ENCODE peak calls at places on chromosomes 16 and 17, in ten cellular contexts. W is IMR-90; N is lung; M is breast epithelium; K is left ventricle myocardium inferior; Z is CD8-positive, alpha-beta T cell; A is spleen; O is adrenal gland; U is sigmoid colon; T is cardiac muscle cell. E is an unnamed sample. For H3K27me3, the result is how much of the 10 kb centered on the place peaks cover.

GRCh38 chr17:67107811-67108210 is 63.5 kb downstream of the CACNG1 start:
- DNase-seq in W (no peak), N (no peak), M (no peak), K (no peak), Z (no peak), A (no peak), O (no peak), U (no peak), T (no peak), E (no peak)

GRCh38 chr16:1308036-1308976 is 1.1 kb upstream of the UBE2I start:
- DNase-seq in W (peak), N (no peak), M (no peak), K (no peak), Z (no peak), A (no peak), O (no peak), U (no peak), T (no peak), E (no peak)

GRCh38 chr17:18933102-18934058 is 18.6 kb upstream of the SLC5A10 start:
- DNase-seq in W (no peak), N (no peak), M (no peak), K (no peak), Z (no peak), A (no peak), O (no peak), U (no peak), T (no peak), E (no peak)

GRCh38 chr16:47492428-47493357 is 31.6 kb downstream of the PHKB start:
- DNase-seq in W (peak), N (peak), M (no peak), K (peak), Z (no peak), A (peak), O (peak), U (peak), T (peak), E (no peak)

GRCh38 chr17:41329279-41329925 is 13.9 kb upstream of the KRTAP17-1 start:
- DNase-seq in W (peak), N (peak), M (no peak), K (no peak), Z (no peak), A (no peak), O (peak), U (no peak), T (peak), E (no peak)

GRCh38 chr16:57946181-57946801 is 24.6 kb downstream of the CNGB1 start:
- DNase-seq in W (no peak), N (no peak), M (no peak), K (no peak), Z (no peak), A (no peak), O (no peak), U (no peak), T (no peak), E (no peak)

GRCh38 chr16:22300427-22301071 is 3.3 kb downstream of the POLR3E start:
- DNase-seq in W (peak), N (peak), M (no peak), K (peak), Z (no peak), A (peak), O (peak), U (peak), T (peak), E (no peak)

GRCh38 chr17:3037259-3037658 is 26.1 kb downstream of the OR1D5 start:
- DNase-seq in W (no peak), N (peak), M (no peak), K (no peak), Z (no peak), A (no peak), O (no peak), U (no peak), T (no peak), E (no peak)

GRCh38 chr17:63498621-63499195 is 21.8 kb downstream of the ACE start:
- DNase-seq in W (peak), N (no peak), M (no peak), K (no peak), Z (no peak), A (no peak), O (no peak), U (no peak), T (peak), E (no peak)

GRCh38 chr17:40354191-40355122 is 10.1 kb downstream of the GJD3 start:
- DNase-seq in W (no peak), N (no peak), M (no peak), K (no peak), Z (no peak), A (peak), O (no peak), U (no peak), T (no peak), E (no peak)

GRCh38 chr17:12047977-12048376 is 27.3 kb downstream of the MAP2K4 start:
- DNase-seq in W (no peak), N (no peak), M (no peak), K (no peak), Z (no peak), A (no peak), O (peak), U (no peak), T (peak), E (no peak)

GRCh38 chr17:19482571-19482970 is 51.1 kb upstream of the SLC47A1 start:
- DNase-seq in W (peak), N (no peak), M (no peak), K (no peak), Z (no peak), A (no peak), O (no peak), U (no peak), T (peak), E (no peak)

GRCh38 chr17:50589112-50589712 is 28.7 kb downstream of the CACNA1G start:
- DNase-seq in W (peak), N (no peak), M (no peak), K (no peak), Z (no peak), A (no peak), O (peak), U (no peak), T (peak), E (no peak)

GRCh38 chr17:48605991-48606891 is 1.5 kb upstream of the HOXB6 start:
- DNase-seq in W (no peak), N (no peak), M (no peak), K (no peak), Z (no peak), A (peak), O (no peak), U (no peak), T (no peak), E (no peak)

GRCh38 chr17:14515015-14515414 is 214.1 kb downstream of the HS3ST3B1 start:
- DNase-seq in W (no peak), N (no peak), M (no peak), K (no peak), Z (no peak), A (no peak), O (no peak), U (no peak), T (peak), E (no peak)

GRCh38 chr17:50691550-50692447 is 15.9 kb downstream of the ANKRD40 start:
- DNase-seq in W (no peak), N (peak), M (no peak), K (no peak), Z (no peak), A (no peak), O (no peak), U (no peak), T (no peak), E (no peak)

GRCh38 chr17:63446981-63447687 is 1.0 kb upstream of the CYB561 start:
- DNase-seq in W (no peak), N (no peak), M (no peak), K (no peak), Z (no peak), A (no peak), O (peak), U (no peak), T (peak), E (peak)

GRCh38 chr16:52742052-52742451 is 195.1 kb upstream of the TOX3 start:
- DNase-seq in W (no peak), N (no peak), M (no peak), K (no peak), Z (no peak), A (no peak), O (no peak), U (no peak), T (no peak), E (no peak)

GRCh38 chr17:36182176-36183000 is 6.0 kb upstream of the TBC1D3B start:
- DNase-seq in W (no peak), N (no peak), M (no peak), K (no peak), Z (no peak), A (peak), O (no peak), U (no peak), T (no peak), E (no peak)

GRCh38 chr16:3058173-3059030 is 7.0 kb upstream of the IL32 start:
- DNase-seq in W (no peak), N (no peak), M (peak), K (peak), Z (no peak), A (peak), O (no peak), U (peak), T (peak), E (peak)

GRCh38 chr17:54945671-54946070 is 22.8 kb downstream of the COX11 start:
- DNase-seq in W (no peak), N (no peak), M (no peak), K (no peak), Z (no peak), A (no peak), O (no peak), U (no peak), T (peak), E (no peak)

GRCh38 chr17:56653877-56654276 is 60.4 kb downstream of the NOG start:
- DNase-seq in W (peak), N (peak), M (no peak), K (no peak), Z (peak), A (no peak), O (no peak), U (no peak), T (peak), E (peak)

GRCh38 chr16:57258226-57258909 is 13.3 kb downstream of the ARL2BP start:
- DNase-seq in W (no peak), N (no peak), M (no peak), K (no peak), Z (no peak), A (peak), O (no peak), U (peak), T (no peak), E (no peak)

GRCh38 chr16:11231367-11231970 is 24.5 kb downstream of the SOCS1 start:
- DNase-seq in W (no peak), N (no peak), M (no peak), K (no peak), Z (no peak), A (no peak), O (peak), U (no peak), T (no peak), E (no peak)

GRCh38 chr16:67431077-67431804 is at the start of gene HSD11B2:
- DNase-seq in W (peak), N (peak), M (peak), K (peak), Z (no peak), A (peak), O (peak), U (no peak), T (peak), E (no peak)

GRCh38 chr17:7328009-7328408 is 1.1 kb downstream of the NEURL4 start:
- DNase-seq in W (no peak), N (no peak), M (no peak), K (no peak), Z (no peak), A (no peak), O (no peak), U (no peak), T (no peak), E (no peak)

GRCh38 chr17:2232244-2232638 is 71.3 kb downstream of the SMG6 start:
- DNase-seq in W (peak), N (no peak), M (no peak), K (no peak), Z (no peak), A (no peak), O (peak), U (no peak), T (peak), E (no peak)

GRCh38 chr17:79795795-79796569 is 895 bp downstream of the CBX8 start:
- DNase-seq in W (no peak), N (no peak), M (no peak), K (no peak), Z (no peak), A (no peak), O (peak), U (no peak), T (no peak), E (no peak)

GRCh38 chr17:66476014-66476413 is 173.6 kb downstream of the PRKCA start:
- DNase-seq in W (no peak), N (no peak), M (no peak), K (no peak), Z (no peak), A (no peak), O (no peak), U (no peak), T (no peak), E (no peak)

DNA sequence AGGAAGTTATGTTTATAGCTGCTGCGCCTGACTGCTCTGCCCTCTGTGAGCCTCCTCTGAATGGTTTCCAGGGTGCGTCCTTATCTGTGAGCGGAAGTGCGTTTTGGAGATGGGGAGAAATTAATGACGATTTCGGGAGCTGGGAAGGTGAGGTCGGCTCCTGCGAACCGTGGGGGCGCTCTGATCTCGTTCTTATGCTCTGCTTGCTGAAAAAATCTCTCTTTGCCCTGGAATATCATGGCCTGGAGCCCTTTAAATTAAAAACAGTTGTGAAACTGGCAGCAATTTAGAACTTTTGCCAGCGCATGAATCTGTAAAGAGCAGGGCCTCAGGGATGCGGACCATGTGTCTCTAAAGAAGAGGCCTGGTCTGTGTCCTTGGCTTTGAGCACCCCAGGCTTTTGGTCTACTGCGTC is 135.8 kb upstream of the ZFHX3 start:
- DNase-seq in W (no peak), N (no peak), M (no peak), K (no peak), Z (no peak), A (no peak), O (no peak), U (peak), T (peak), E (no peak)
- TF ChIP-seq CTCF in W (no peak), N (no peak), M (no peak), K (no peak), Z (no peak), A (no peak), O (no peak), U (no peak), T (peak), E (no peak)

GRCh38 chr17:10622610-10623485 is 34.3 kb downstream of the MYH3 start:
- DNase-seq in W (no peak), N (no peak), M (peak), K (no peak), Z (no peak), A (peak), O (no peak), U (no peak), T (no peak), E (no peak)
- H3K27ac ChIP-seq in W (no peak), N (no peak), M (peak), K (no peak), Z (no peak), A (no peak), O (no peak), U (no peak), T (no peak), E (no peak)

GRCh38 chr17:81394831-81395599 is at the start of gene BAHCC1:
- DNase-seq in W (peak), N (peak), M (peak), K (peak), Z (peak), A (peak), O (peak), U (peak), T (peak), E (peak)
- H3K27me3 ChIP-seq in W (under half), N (under half), M (under half), K (under half), Z (half or more), A (half or more), O (under half), U (under half), T (under half), E (half or more)

DNA sequence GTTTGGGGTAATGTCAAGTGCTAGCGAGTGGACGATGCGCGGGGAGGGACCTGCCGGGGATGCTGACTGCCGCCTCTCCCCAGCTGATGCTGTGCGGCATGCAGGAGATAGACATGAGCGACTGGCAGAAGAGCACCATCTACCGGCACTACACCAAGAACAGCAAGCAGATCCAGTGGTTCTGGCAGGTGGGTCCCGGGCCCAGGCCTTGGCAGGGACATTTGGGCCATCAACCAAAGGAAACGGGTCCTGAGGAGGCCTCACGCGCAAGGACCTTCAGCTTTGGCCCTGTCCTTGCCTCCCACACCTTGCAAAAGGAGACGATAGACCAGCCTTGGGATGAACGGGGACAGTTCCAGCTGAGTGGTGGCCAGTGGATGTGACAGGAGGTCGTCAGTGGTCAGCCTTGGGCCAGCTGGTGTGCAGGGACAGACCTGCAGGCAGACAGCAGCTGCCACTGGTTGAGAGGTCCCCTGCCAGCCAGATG is 13.6 kb upstream of the CLEC18A start:
- DNase-seq in W (no peak), N (no peak), M (no peak), K (no peak), Z (no peak), A (no peak), O (peak), U (no peak), T (no peak), E (no peak)
- TF ChIP-seq CTCF in W (peak), N (no peak), M (no peak), K (peak), Z (no peak), A (no peak), O (peak), U (no peak), T (peak), E (no peak)

DNA sequence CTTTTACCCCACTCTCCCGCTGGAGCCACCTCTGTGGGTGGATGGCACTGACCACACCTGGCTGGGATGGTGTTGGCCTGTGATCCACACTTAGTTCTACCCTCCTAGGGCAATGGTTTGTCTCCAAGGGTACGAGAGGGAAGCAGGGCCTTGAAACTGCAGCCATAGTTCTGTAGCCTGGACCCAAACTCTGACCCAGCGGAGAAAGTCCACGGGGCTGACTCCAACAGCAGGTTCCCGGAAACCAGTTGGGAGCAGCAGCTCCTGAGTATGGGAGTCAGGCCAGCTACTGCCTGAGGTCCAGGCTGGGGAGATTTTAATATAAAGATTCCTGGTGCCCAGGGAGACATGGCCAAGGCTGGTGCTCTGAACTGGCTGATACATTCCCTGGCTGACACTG is 23.6 kb upstream of the MTSS2 start:
- DNase-seq in W (no peak), N (no peak), M (no peak), K (no peak), Z (no peak), A (no peak), O (no peak), U (no peak), T (no peak), E (no peak)
- H3K27ac ChIP-seq in W (no peak), N (peak), M (peak), K (no peak), Z (no peak), A (peak), O (no peak), U (peak), T (no peak), E (no peak)

DNA sequence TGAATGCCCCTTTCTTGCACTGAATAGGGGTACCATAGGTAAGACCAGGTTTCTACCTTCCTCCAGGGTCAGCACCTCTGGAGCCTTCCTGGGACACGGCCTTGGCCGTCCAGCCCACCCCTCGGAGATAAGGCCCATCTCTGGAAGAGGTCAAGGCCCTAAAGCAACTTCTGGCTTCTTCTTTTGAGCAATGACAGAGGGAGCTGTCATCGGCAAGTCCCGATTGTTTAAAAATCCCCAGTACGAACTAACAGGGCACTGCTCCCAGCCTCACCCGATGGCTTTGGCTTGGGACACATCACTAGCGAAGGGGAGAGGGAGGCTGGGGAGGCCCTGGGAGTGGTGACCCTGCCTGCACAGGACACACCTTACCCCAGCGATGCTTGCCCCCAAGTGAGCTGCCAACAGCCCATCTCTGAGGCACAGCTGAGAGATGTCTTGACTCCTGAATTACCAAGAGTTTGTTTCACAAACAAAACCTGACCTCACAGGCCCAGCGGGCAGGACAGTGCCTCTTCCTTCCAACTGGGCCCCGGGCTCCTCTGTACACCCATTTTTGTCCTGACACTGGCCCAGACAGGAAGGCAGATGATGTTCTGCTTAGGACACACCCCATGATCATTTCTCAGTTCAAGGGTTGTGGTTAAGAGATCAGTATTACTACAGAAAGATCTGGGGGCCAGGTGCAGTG is 4.8 kb downstream of the SYNGR2 start:
- DNase-seq in W (no peak), N (no peak), M (no peak), K (no peak), Z (no peak), A (no peak), O (no peak), U (no peak), T (no peak), E (no peak)
- H3K27me3 ChIP-seq in W (under half), N (under half), M (under half), K (under half), Z (under half), A (under half), O (under half), U (under half), T (under half), E (under half)

GRCh38 chr17:16923097-16923903 is 48.6 kb downstream of the TNFRSF13B start:
- DNase-seq in W (no peak), N (no peak), M (no peak), K (peak), Z (no peak), A (peak), O (no peak), U (peak), T (no peak), E (peak)
- TF ChIP-seq CTCF in W (no peak), N (no peak), M (no peak), K (no peak), Z (no peak), A (no peak), O (no peak), U (no peak), T (no peak), E (no peak)

DNA sequence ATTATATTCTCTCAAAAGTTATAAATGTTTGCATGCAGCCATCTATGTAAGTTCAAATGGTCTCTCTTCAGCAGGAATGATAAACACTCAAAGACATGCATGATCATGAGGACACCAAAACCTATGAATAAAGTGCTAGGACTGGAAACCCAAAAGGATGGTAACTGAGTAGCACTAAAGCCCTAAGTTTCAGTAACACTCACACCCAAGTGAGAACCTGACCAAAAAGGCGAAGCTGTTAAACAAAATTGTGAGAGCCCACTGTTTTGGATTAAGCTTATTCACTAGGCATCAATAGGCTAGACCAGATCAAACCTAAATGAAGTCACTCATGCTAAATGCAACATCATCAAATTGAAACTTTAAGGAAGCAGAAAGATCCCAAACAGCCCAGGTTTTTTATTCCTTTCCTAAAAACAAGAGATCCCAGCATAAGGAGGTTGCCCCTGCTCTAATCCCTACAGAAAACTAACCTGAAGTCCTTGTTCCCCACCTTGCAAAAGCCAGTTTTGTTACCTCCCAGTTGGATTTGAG is 42.4 kb downstream of the GLG1 start:
- DNase-seq in W (no peak), N (no peak), M (no peak), K (no peak), Z (no peak), A (no peak), O (no peak), U (no peak), T (no peak), E (no peak)
- H3K27ac ChIP-seq in W (no peak), N (no peak), M (no peak), K (no peak), Z (no peak), A (no peak), O (no peak), U (no peak), T (no peak), E (no peak)

E was measured in CD4-positive, alpha-beta T cell.